ENCODE peak calls at places on chromosomes 6 and 20, in four cellular contexts. X is stimulated activated CD8-positive, alpha-beta memory T cell treated with anti-CD3 and anti-CD28 coated beads, Interleukin-12 subunit alpha, Interleukin-12 subunit beta, amount 100 ng/mL, for 1 hour; V is GM19239; Y is skeletal muscle cell. L is an unnamed sample.

GRCh38 chr6:28080631-28081485 is 490 bp downstream of the ZNF165 start:
- DNase-seq in Y (peak), V (peak), X (peak), L (peak)

GRCh38 chr6:82801083-82801482 is 264.6 kb downstream of the UBE3D start:
- DNase-seq in X (no peak), Y (no peak), V (no peak), L (no peak)

GRCh38 chr6:45196121-45196520 is 132.0 kb upstream of the RUNX2 start:
- DNase-seq in Y (no peak), X (no peak), V (no peak), L (no peak)

GRCh38 chr6:117188627-117189201 is 76.6 kb upstream of the VGLL2 start:
- DNase-seq in V (no peak), Y (no peak), X (no peak), L (no peak)

GRCh38 chr6:143675946-143676345 is 1.8 kb upstream of the PHACTR2 start:
- DNase-seq in X (no peak), V (no peak), Y (no peak), L (no peak)

GRCh38 chr6:13611715-13612114 is 3.4 kb upstream of the NOL7 start:
- DNase-seq in V (no peak), X (no peak), Y (no peak), L (no peak)

GRCh38 chr20:41318271-41318649 is 729 bp upstream of the ZHX3 start:
- DNase-seq in V (no peak), Y (no peak), X (no peak), L (no peak)

GRCh38 chr20:366042-366718 is 14.4 kb upstream of the TRIB3 start:
- DNase-seq in V (no peak), Y (no peak), X (no peak), L (no peak)

GRCh38 chr6:33590531-33591198 is 10.6 kb upstream of the BAK1 start:
- DNase-seq in V (no peak), X (no peak), Y (no peak), L (no peak)

GRCh38 chr6:104771258-104771832 is 88.4 kb downstream of the HACE1 start:
- DNase-seq in Y (no peak), V (no peak), X (no peak), L (no peak)

GRCh38 chr20:48331518-48332286 is 496.1 kb downstream of the PREX1 start:
- DNase-seq in V (no peak), X (no peak), Y (no peak), L (no peak)

GRCh38 chr6:45923831-45924391 is 91.7 kb downstream of the CLIC5 start:
- DNase-seq in V (no peak), X (no peak), Y (peak), L (peak)

GRCh38 chr6:38673397-38674165 is 29.4 kb downstream of the GLO1 start:
- DNase-seq in Y (no peak), V (no peak), X (no peak), L (no peak)

GRCh38 chr20:9359561-9360308 is 154.7 kb upstream of the LAMP5 start:
- DNase-seq in V (no peak), Y (peak), X (no peak), L (no peak)

GRCh38 chr6:134247271-134247833 is 70.6 kb downstream of the SGK1 start:
- DNase-seq in V (peak), X (peak), Y (no peak), L (no peak)

GRCh38 chr20:43658068-43658722 is 8.7 kb upstream of the MYBL2 start:
- DNase-seq in Y (no peak), X (no peak), V (no peak), L (no peak)

GRCh38 chr6:90204327-90204726 is 92.3 kb downstream of the BACH2 start:
- DNase-seq in V (no peak), X (no peak), Y (no peak), L (no peak)

GRCh38 chr6:17714879-17715860 is 8.4 kb upstream of the NUP153 start:
- DNase-seq in X (no peak), V (no peak), Y (peak), L (peak)

GRCh38 chr6:31402324-31403282 is 792 bp upstream of the MICA start:
- DNase-seq in Y (no peak), X (peak), V (no peak), L (no peak)

GRCh38 chr20:23048283-23049200 is 930 bp downstream of the THBD start:
- DNase-seq in Y (no peak), V (no peak), X (no peak), L (no peak)

GRCh38 chr20:58028123-58028522 is 200.3 kb downstream of the ANKRD60 start:
- DNase-seq in V (no peak), Y (no peak), X (no peak), L (no peak)

GRCh38 chr20:41617059-41617921 is 887 bp downstream of the CHD6 start:
- DNase-seq in V (peak), X (peak), Y (no peak), L (no peak)

GRCh38 chr6:151370509-151371078 is 20.8 kb downstream of the ZBTB2 start:
- DNase-seq in Y (no peak), X (no peak), V (no peak), L (no peak)

GRCh38 chr6:130955755-130956154 is 107.3 kb downstream of the EPB41L2 start:
- DNase-seq in V (no peak), Y (no peak), X (no peak), L (no peak)

L was measured in keratinocyte.